ENCODE peak calls at places on chromosomes 4 and X, in five cellular contexts. One of them, this sample, is unnamed.

GRCh38 chrX:13598877-13599276 is 29.5 kb downstream of the EGFL6 start:
- DNase-seq in mesenchymal stem cell: no peak
- DNase-seq in IMR-90: peak; percentile 4
- DNase-seq in H9: no peak
- DNase-seq in H1: no peak
- DNase-seq in this sample: no peak

GRCh38 chr4:68021185-68021584 is 57.9 kb upstream of the TMPRSS11A start:
- DNase-seq in H1: no peak
- DNase-seq in IMR-90: no peak
- DNase-seq in H9: no peak
- DNase-seq in mesenchymal stem cell: no peak
- DNase-seq in this sample: no peak

GRCh38 chr4:2364654-2365053 is 53.8 kb downstream of the ZFYVE28 start:
- DNase-seq in IMR-90: no peak
- DNase-seq in H1: no peak
- DNase-seq in H9: no peak
- DNase-seq in mesenchymal stem cell: no peak
- DNase-seq in this sample: no peak

GRCh38 chrX:33840176-33840575 is 291.9 kb downstream of the FAM47A start:
- DNase-seq in IMR-90: no peak
- DNase-seq in H1: no peak
- DNase-seq in mesenchymal stem cell: no peak
- DNase-seq in H9: no peak
- DNase-seq in this sample: peak; percentile 3

GRCh38 chr4:111154924-111155323 is 532.0 kb upstream of the PITX2 start:
- DNase-seq in IMR-90: no peak
- DNase-seq in H1: no peak
- DNase-seq in mesenchymal stem cell: no peak
- DNase-seq in H9: no peak
- DNase-seq in this sample: no peak

GRCh38 chr4:144645102-144645469 is 870 bp upstream of the HHIP start:
- DNase-seq in IMR-90: no peak
- DNase-seq in mesenchymal stem cell: no peak
- DNase-seq in H1: no peak
- DNase-seq in H9: peak; percentile 32
- DNase-seq in this sample: no peak

GRCh38 chr4:6352031-6352763 is 82.5 kb downstream of the WFS1 start:
- DNase-seq in H1: no peak
- DNase-seq in H9: no peak
- DNase-seq in mesenchymal stem cell: no peak
- DNase-seq in IMR-90: no peak
- DNase-seq in this sample: no peak

GRCh38 chr4:54384563-54384962 is 155.5 kb downstream of the PDGFRA start:
- DNase-seq in H9: no peak
- DNase-seq in H1: no peak
- DNase-seq in IMR-90: peak; percentile 39
- DNase-seq in mesenchymal stem cell: peak; percentile 33
- DNase-seq in this sample: no peak

GRCh38 chrX:130081421-130082045 is 28.8 kb downstream of the ELF4 start:
- DNase-seq in H9: no peak
- DNase-seq in IMR-90: no peak
- DNase-seq in H1: no peak
- DNase-seq in mesenchymal stem cell: no peak
- DNase-seq in this sample: no peak

GRCh38 chrX:117985241-117985640 is 131.4 kb downstream of the KLHL13 start:
- DNase-seq in H9: no peak
- DNase-seq in mesenchymal stem cell: no peak
- DNase-seq in IMR-90: peak; percentile 29
- DNase-seq in H1: no peak
- DNase-seq in this sample: no peak

GRCh38 chr4:150583287-150584197 is 1.6 kb downstream of the MAB21L2 start:
- DNase-seq in H9: peak; percentile 74
- DNase-seq in H1: no peak
- DNase-seq in mesenchymal stem cell: peak; percentile 66
- DNase-seq in IMR-90: peak; percentile 47
- DNase-seq in this sample: peak; percentile 44

GRCh38 chr4:159003420-159004253 is 99.2 kb upstream of the RAPGEF2 start:
- DNase-seq in H1: no peak
- DNase-seq in mesenchymal stem cell: no peak
- DNase-seq in H9: no peak
- DNase-seq in IMR-90: peak; percentile 44
- DNase-seq in this sample: no peak

GRCh38 chr4:55336138-55337034 is 9.7 kb upstream of the SRD5A3 start:
- DNase-seq in IMR-90: no peak
- DNase-seq in mesenchymal stem cell: no peak
- DNase-seq in H1: no peak
- DNase-seq in H9: no peak
- DNase-seq in this sample: no peak

GRCh38 chr4:9812530-9813340 is 31.3 kb downstream of the DRD5 start:
- DNase-seq in H9: no peak
- DNase-seq in mesenchymal stem cell: no peak
- DNase-seq in H1: no peak
- DNase-seq in IMR-90: no peak
- DNase-seq in this sample: no peak

GRCh38 chr4:92099851-92100250 is 203.9 kb upstream of the GRID2 start:
- DNase-seq in H1: no peak
- DNase-seq in H9: no peak
- DNase-seq in mesenchymal stem cell: no peak
- DNase-seq in IMR-90: no peak
- DNase-seq in this sample: no peak

GRCh38 chr4:187042251-187042650 is 318.6 kb upstream of the FAT1 start:
- DNase-seq in H9: no peak
- DNase-seq in IMR-90: no peak
- DNase-seq in H1: no peak
- DNase-seq in mesenchymal stem cell: no peak
- DNase-seq in this sample: no peak

GRCh38 chrX:30795981-30796958 is 92.8 kb downstream of the TAB3 start:
- DNase-seq in H9: peak; percentile 7
- DNase-seq in IMR-90: no peak
- DNase-seq in H1: no peak
- DNase-seq in mesenchymal stem cell: no peak
- DNase-seq in this sample: no peak

GRCh38 chr4:186404562-186405134 is 138.7 kb downstream of the F11 start:
- DNase-seq in H1: no peak
- DNase-seq in IMR-90: no peak
- DNase-seq in H9: no peak
- DNase-seq in mesenchymal stem cell: no peak
- DNase-seq in this sample: no peak

GRCh38 chr4:3041192-3042142 is 32.9 kb downstream of the HTT-AS start:
- DNase-seq in H9: peak; percentile 55
- DNase-seq in H1: no peak
- DNase-seq in IMR-90: peak; percentile 48
- DNase-seq in mesenchymal stem cell: peak; percentile 75
- DNase-seq in this sample: no peak

GRCh38 chr4:147312376-147313046 is 168.4 kb upstream of the EDNRA start:
- DNase-seq in mesenchymal stem cell: peak; percentile 78
- DNase-seq in IMR-90: peak; percentile 81
- DNase-seq in H1: no peak
- DNase-seq in H9: no peak
- DNase-seq in this sample: no peak

GRCh38 chr4:138235419-138235952 is 6.7 kb downstream of the SLC7A11 start:
- DNase-seq in IMR-90: peak; percentile 97
- DNase-seq in mesenchymal stem cell: peak; percentile 95
- DNase-seq in H1: no peak
- DNase-seq in H9: no peak
- DNase-seq in this sample: no peak

GRCh38 chr4:106707776-106708603 is 328.1 kb downstream of the DKK2 start:
- DNase-seq in mesenchymal stem cell: peak; percentile 24
- DNase-seq in H9: no peak
- DNase-seq in IMR-90: no peak
- DNase-seq in H1: no peak
- DNase-seq in this sample: no peak

GRCh38 chr4:159024266-159024665 is 78.6 kb upstream of the RAPGEF2 start:
- DNase-seq in mesenchymal stem cell: no peak
- DNase-seq in IMR-90: no peak
- DNase-seq in H1: no peak
- DNase-seq in H9: no peak
- DNase-seq in this sample: no peak

GRCh38 chr4:75306496-75306895 is 207.7 kb downstream of the RCHY1 start:
- DNase-seq in H9: no peak
- DNase-seq in H1: no peak
- DNase-seq in mesenchymal stem cell: no peak
- DNase-seq in IMR-90: no peak
- DNase-seq in this sample: no peak

GRCh38 chrX:133655262-133655913 is 240.1 kb upstream of the GPC4 start:
- DNase-seq in mesenchymal stem cell: no peak
- DNase-seq in H9: no peak
- DNase-seq in H1: no peak
- DNase-seq in IMR-90: no peak
- DNase-seq in this sample: no peak

GRCh38 chrX:11481035-11481434 is 184.7 kb downstream of the ARHGAP6 start:
- DNase-seq in IMR-90: peak; percentile 37
- DNase-seq in H9: no peak
- DNase-seq in H1: no peak
- DNase-seq in mesenchymal stem cell: no peak
- DNase-seq in this sample: no peak

GRCh38 chr4:15659768-15660394 is 4.7 kb upstream of the FBXL5 start:
- DNase-seq in mesenchymal stem cell: peak; percentile 87
- DNase-seq in H1: no peak
- DNase-seq in H9: no peak
- DNase-seq in IMR-90: peak; percentile 56
- DNase-seq in this sample: no peak

GRCh38 chrX:49958727-49959126 is 36.3 kb downstream of the CLCN5 start:
- DNase-seq in H9: no peak
- DNase-seq in mesenchymal stem cell: no peak
- DNase-seq in IMR-90: no peak
- DNase-seq in H1: no peak
- DNase-seq in this sample: no peak

GRCh38 chr4:168800926-168801325 is 209.1 kb downstream of the CBR4 start:
- DNase-seq in H9: no peak
- DNase-seq in mesenchymal stem cell: no peak
- DNase-seq in IMR-90: no peak
- DNase-seq in H1: no peak
- DNase-seq in this sample: no peak

GRCh38 chr4:168802222-168802621 is 207.8 kb downstream of the CBR4 start:
- DNase-seq in H9: no peak
- DNase-seq in IMR-90: no peak
- DNase-seq in H1: no peak
- DNase-seq in mesenchymal stem cell: no peak
- DNase-seq in this sample: no peak

GRCh38 chr4:168803727-168804126 is 206.3 kb downstream of the CBR4 start:
- DNase-seq in mesenchymal stem cell: peak; percentile 82
- DNase-seq in IMR-90: peak; percentile 88
- DNase-seq in H1: no peak
- DNase-seq in H9: peak; percentile 40
- DNase-seq in this sample: no peak

GRCh38 chr4:168811207-168811606 is 198.8 kb downstream of the CBR4 start:
- DNase-seq in H9: no peak
- DNase-seq in mesenchymal stem cell: no peak
- DNase-seq in IMR-90: no peak
- DNase-seq in H1: no peak
- DNase-seq in this sample: no peak

DNA sequence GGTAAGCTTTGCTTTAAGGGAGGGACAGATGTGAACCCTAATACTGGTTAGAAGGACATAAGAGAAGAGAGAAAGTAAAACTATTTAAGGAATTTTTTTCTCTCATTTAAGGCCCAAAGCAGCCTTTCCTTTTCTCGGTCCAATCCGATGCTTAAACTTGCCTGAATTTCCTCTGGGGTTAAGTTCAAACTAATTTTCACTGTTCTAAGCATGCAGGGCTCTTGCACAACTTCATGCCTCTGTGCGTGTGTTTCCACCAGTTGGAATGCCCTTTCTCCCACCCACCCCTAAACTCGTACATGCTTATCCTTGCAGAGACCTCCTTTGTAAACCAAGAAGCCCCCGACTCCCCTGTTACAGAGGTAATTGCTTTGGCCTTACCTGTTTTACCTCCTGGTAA is 204.7 kb downstream of the CBR4 start:
- DNase-seq in H1: no peak
- DNase-seq in IMR-90: no peak
- DNase-seq in H9: no peak
- DNase-seq in mesenchymal stem cell: peak; percentile 50
- DNase-seq in this sample: no peak
- H2BK15ac ChIP-seq in H1: no peak overlapping the region
- H2BK15ac ChIP-seq in IMR-90: peak overlapping the region; percentile 40
- H2BK15ac ChIP-seq in H9: no peak overlapping the region
- H2BK15ac ChIP-seq in mesenchymal stem cell: peak overlapping the region; percentile 48
- H2BK15ac ChIP-seq in this sample: no peak overlapping the region

GRCh38 chr4:182018691-182019090 is 224.5 kb upstream of the TENM3 start:
- DNase-seq in H1: no peak
- DNase-seq in mesenchymal stem cell: no peak
- DNase-seq in IMR-90: no peak
- DNase-seq in H9: no peak
- DNase-seq in this sample: no peak
- H3K9ac ChIP-seq in H1: no peak overlapping the region
- H3K9ac ChIP-seq in mesenchymal stem cell: no peak overlapping the region
- H3K9ac ChIP-seq in IMR-90: no peak overlapping the region
- H3K9ac ChIP-seq in H9: no peak overlapping the region
- H3K9ac ChIP-seq in this sample: no peak overlapping the region

DNA sequence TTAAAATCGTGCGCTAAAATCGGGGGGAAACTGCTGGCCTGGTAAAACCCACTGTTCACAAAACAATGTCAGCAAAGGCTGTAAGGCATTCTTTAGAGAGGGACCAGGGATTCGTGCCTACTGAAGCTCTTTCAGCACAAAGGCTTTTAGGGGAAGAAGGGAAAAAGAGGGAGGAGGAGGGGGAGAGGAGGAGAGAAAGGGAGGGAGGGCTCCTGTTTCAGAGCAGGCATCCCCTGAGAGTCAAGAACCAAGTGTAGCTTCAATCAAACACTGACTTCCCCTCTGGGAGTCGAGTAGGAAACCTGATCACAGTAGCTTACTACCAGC is 9.5 kb downstream of the BCOR start:
- DNase-seq in IMR-90: no peak
- DNase-seq in H1: no peak
- DNase-seq in mesenchymal stem cell: peak; percentile 16
- DNase-seq in H9: peak; percentile 63
- DNase-seq in this sample: no peak
- H4K91ac ChIP-seq in IMR-90: peak overlapping the region; percentile 85
- H4K91ac ChIP-seq in H1: peak overlapping the region; percentile 9
- H4K91ac ChIP-seq in mesenchymal stem cell: no peak overlapping the region
- H4K91ac ChIP-seq in H9: no peak overlapping the region
- H4K91ac ChIP-seq in this sample: no peak overlapping the region

GRCh38 chr4:173684223-173684622 is 154.2 kb upstream of the HAND2 start:
- DNase-seq in mesenchymal stem cell: peak; percentile 18
- DNase-seq in IMR-90: no peak
- DNase-seq in H9: no peak
- DNase-seq in H1: no peak
- DNase-seq in this sample: no peak

GRCh38 chr4:173680278-173680677 is 150.2 kb upstream of the HAND2 start:
- DNase-seq in H9: no peak
- DNase-seq in H1: no peak
- DNase-seq in IMR-90: no peak
- DNase-seq in mesenchymal stem cell: no peak
- DNase-seq in this sample: no peak

GRCh38 chr4:173685324-173685723 is 155.3 kb upstream of the HAND2 start:
- DNase-seq in mesenchymal stem cell: no peak
- DNase-seq in H1: no peak
- DNase-seq in IMR-90: peak; percentile 16
- DNase-seq in H9: no peak
- DNase-seq in this sample: no peak

GRCh38 chr4:173685761-173686260 is 155.8 kb upstream of the HAND2 start:
- DNase-seq in mesenchymal stem cell: no peak
- DNase-seq in H9: no peak
- DNase-seq in IMR-90: no peak
- DNase-seq in H1: no peak
- DNase-seq in this sample: no peak
- H2BK15ac ChIP-seq in mesenchymal stem cell: no peak overlapping the region
- H2BK15ac ChIP-seq in H9: no peak overlapping the region
- H2BK15ac ChIP-seq in IMR-90: no peak overlapping the region
- H2BK15ac ChIP-seq in H1: no peak overlapping the region
- H2BK15ac ChIP-seq in this sample: no peak overlapping the region